ENCODE peak calls at places on chromosomes 7 and 10, in nine cellular contexts. Y, I, O, D, L, G, F, U and N are unnamed samples.

GRCh38 chr10:116211682-116212081 is 61.3 kb downstream of the GFRA1 start:
- DNase-seq in Y (no peak), I (no peak), O (no peak), D (no peak), L (peak; percentile 91), G (peak; percentile 42), F (no peak), U (no peak), N (no peak)

GRCh38 chr10:123994417-123995081 is 98.8 kb downstream of the CHST15 start:
- DNase-seq in Y (peak; percentile 70), I (peak; percentile 61), O (peak; percentile 87), D (peak; percentile 91), L (peak; percentile 87), G (peak; percentile 54), F (peak; percentile 95), U (peak; percentile 63), N (peak; percentile 84)

GRCh38 chr10:4652111-4653010 is 173.6 kb upstream of the AKR1E2 start:
- DNase-seq in Y (no peak), I (no peak), O (no peak), D (no peak), L (no peak), G (no peak), F (no peak), U (no peak), N (no peak)

GRCh38 chr7:77887567-77887966 is 89.0 kb downstream of the PHTF2 start:
- DNase-seq in Y (no peak), I (peak; percentile 76), O (no peak), D (no peak), L (peak; percentile 90), G (peak; percentile 25), F (no peak), U (no peak), N (no peak)

GRCh38 chr10:88159127-88159829 is 295.9 kb downstream of the PTEN start:
- DNase-seq in Y (no peak), I (no peak), O (no peak), D (no peak), L (no peak), G (no peak), F (no peak), U (no peak), N (no peak)

GRCh38 chr10:125629758-125630376 is 53.1 kb downstream of the TEX36 start:
- DNase-seq in Y (no peak), I (peak; percentile 24), O (no peak), D (no peak), L (peak; percentile 35), G (peak; percentile 4), F (no peak), U (no peak), N (no peak)

GRCh38 chr10:56178210-56178609 is 182.8 kb downstream of the ZWINT start:
- DNase-seq in Y (no peak), I (no peak), O (no peak), D (no peak), L (no peak), G (no peak), F (peak; percentile 59), U (no peak), N (peak; percentile 38)

GRCh38 chr10:68668231-68668630 is 52.8 kb upstream of the CCAR1 start:
- DNase-seq in Y (no peak), I (no peak), O (no peak), D (no peak), L (no peak), G (no peak), F (no peak), U (no peak), N (no peak)

GRCh38 chr10:6843477-6843876 is 263.4 kb upstream of the PRKCQ start:
- DNase-seq in Y (no peak), I (no peak), O (no peak), D (no peak), L (no peak), G (no peak), F (no peak), U (no peak), N (no peak)

GRCh38 chr10:52318822-52319464 is 4.9 kb downstream of the DKK1 start:
- DNase-seq in Y (no peak), I (peak; percentile 92), O (no peak), D (no peak), L (peak; percentile 99), G (peak; percentile 77), F (no peak), U (no peak), N (no peak)

GRCh38 chr10:108544500-108545120 is 1378.7 kb downstream of the XPNPEP1 start:
- DNase-seq in Y (peak; percentile 40), I (peak; percentile 50), O (no peak), D (peak; percentile 50), L (peak; percentile 42), G (no peak), F (peak; percentile 77), U (no peak), N (peak; percentile 33)

GRCh38 chr7:135716677-135717238 is 11.2 kb downstream of the SLC13A4 start:
- DNase-seq in Y (no peak), I (no peak), O (no peak), D (no peak), L (peak; percentile 90), G (no peak), F (no peak), U (no peak), N (no peak)

GRCh38 chr10:88994034-88994433 is 3.4 kb downstream of the FAS start:
- DNase-seq in Y (no peak), I (no peak), O (no peak), D (no peak), L (peak; percentile 72), G (no peak), F (no peak), U (no peak), N (no peak)

GRCh38 chr10:24465899-24466615 is 257.1 kb downstream of the KIAA1217 start:
- DNase-seq in Y (no peak), I (peak; percentile 80), O (no peak), D (no peak), L (peak; percentile 98), G (peak; percentile 93), F (no peak), U (no peak), N (no peak)

GRCh38 chr7:137751361-137752009 is 95.3 kb downstream of the DGKI start:
- DNase-seq in Y (no peak), I (no peak), O (no peak), D (no peak), L (no peak), G (no peak), F (no peak), U (no peak), N (no peak)

GRCh38 chr10:113554214-113554613 is 1.4 kb downstream of the HABP2 start:
- DNase-seq in Y (no peak), I (no peak), O (no peak), D (no peak), L (no peak), G (no peak), F (no peak), U (no peak), N (no peak)

GRCh38 chr10:113553149-113553548 is 296 bp downstream of the HABP2 start:
- DNase-seq in Y (no peak), I (no peak), O (no peak), D (no peak), L (no peak), G (no peak), F (no peak), U (no peak), N (no peak)

GRCh38 chr10:113555751-113556150 is 2.9 kb downstream of the HABP2 start:
- DNase-seq in Y (no peak), I (no peak), O (no peak), D (no peak), L (no peak), G (no peak), F (no peak), U (no peak), N (no peak)

GRCh38 chr10:113557389-113558321 is 4.8 kb downstream of the HABP2 start:
- DNase-seq in Y (no peak), I (no peak), O (no peak), D (no peak), L (no peak), G (no peak), F (no peak), U (no peak), N (no peak)

DNA sequence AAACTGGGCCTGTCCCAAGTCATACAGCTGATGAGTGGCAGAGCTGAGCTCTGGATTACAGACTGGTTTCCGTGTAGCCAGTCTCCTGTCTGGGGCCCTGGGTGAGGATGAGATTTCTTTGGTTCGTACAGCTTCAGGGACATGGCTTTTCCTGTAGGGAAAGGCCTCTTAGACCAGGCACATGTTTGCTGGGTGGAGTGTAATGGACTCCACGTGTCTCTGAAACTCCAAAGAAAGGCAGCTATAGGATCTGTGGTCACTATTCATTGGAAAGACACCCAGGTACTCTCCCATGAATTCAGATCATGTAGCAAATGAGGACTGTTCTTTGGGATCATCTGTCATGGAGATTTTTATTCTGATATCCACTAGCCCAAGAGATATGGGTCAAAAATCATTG is 2.4 kb downstream of the HABP2 start:
- DNase-seq in Y (no peak), I (no peak), O (no peak), D (no peak), L (no peak), G (no peak), F (no peak), U (no peak), N (no peak)
- H3K4me3 ChIP-seq in Y (no peak overlapping the region), I (no peak overlapping the region), O (no peak overlapping the region), D (no peak overlapping the region), L (no peak overlapping the region), G (no peak overlapping the region), F (no peak overlapping the region), U (no peak overlapping the region), N (no peak overlapping the region)

DNA sequence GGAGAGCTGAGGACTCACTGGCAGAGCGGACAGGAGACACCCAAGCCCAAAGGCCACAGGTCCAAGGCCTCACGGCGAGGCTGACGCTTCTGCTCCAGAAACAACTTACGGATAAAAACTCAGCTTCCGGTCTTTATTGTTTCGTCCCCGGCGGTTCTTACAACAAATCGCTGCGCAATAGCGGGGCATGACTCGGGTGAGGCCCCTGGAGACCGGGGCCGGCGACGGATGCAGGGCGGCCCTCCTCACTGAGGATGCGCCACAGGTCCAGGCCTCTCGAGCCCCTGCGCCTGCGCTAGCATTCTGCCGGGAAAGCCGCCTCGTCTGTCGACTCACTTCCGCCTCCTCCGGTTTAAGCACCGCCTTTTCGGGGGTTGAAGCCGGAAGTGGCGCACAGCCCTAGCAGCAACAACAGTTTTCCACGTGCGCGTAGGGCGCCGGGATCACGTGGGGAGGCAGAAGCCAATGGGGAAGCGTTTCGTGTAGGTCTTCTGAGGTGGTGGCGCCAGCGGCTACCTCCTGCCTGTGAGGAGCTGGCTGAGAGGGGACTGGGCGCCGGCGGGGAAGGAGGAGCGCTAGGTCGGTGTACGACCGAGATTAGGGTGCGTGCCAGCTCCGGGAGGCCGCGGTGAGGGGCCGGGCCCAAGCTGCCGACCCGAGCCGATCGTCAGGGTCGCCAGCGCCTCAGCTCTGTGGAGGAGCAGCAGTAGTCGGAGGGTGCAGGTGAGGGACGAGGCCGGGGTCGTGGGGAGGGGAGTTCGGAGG is at the start of the genes DNAJB9 and THAP5:
- DNase-seq in Y (peak; percentile 99), I (peak; percentile 99), O (peak; percentile 100), D (peak; percentile 100), L (peak; percentile 100), G (peak; percentile 98), F (peak; percentile 99), U (peak; percentile 100), N (peak; percentile 99)
- H3K4me3 ChIP-seq in Y (peak within 1 kb of the TSS; percentile 89), I (peak within 1 kb of the TSS; percentile 72), O (peak within 1 kb of the TSS; percentile 66), D (peak within 1 kb of the TSS; percentile 85), L (peak within 1 kb of the TSS; percentile 80), G (peak within 1 kb of the TSS; percentile 84), F (peak within 1 kb of the TSS; percentile 77), U (peak within 1 kb of the TSS; percentile 92), N (peak within 1 kb of the TSS; percentile 93)

GRCh38 chr7:76293407-76293901 is 9.0 kb upstream of the HSPB1 start:
- DNase-seq in Y (no peak), I (no peak), O (no peak), D (no peak), L (no peak), G (no peak), F (peak; percentile 34), U (no peak), N (no peak)
- H3K4me3 ChIP-seq in Y (no peak overlapping the region), I (no peak overlapping the region), O (peak overlapping the region; percentile 45), D (no peak overlapping the region), L (no peak overlapping the region), G (no peak overlapping the region), F (no peak overlapping the region), U (no peak overlapping the region), N (no peak overlapping the region)

GRCh38 chr7:149821191-149822148 is 16.7 kb upstream of the ZNF862 start:
- DNase-seq in Y (no peak), I (no peak), O (no peak), D (no peak), L (no peak), G (no peak), F (peak; percentile 28), U (no peak), N (peak; percentile 11)
- H3K4me3 ChIP-seq in Y (no peak overlapping the region), I (no peak overlapping the region), O (no peak overlapping the region), D (no peak overlapping the region), L (no peak overlapping the region), G (no peak overlapping the region), F (no peak overlapping the region), U (no peak overlapping the region), N (no peak overlapping the region)